ENCODE peak calls at places on chromosome 20, in seven cellular contexts. I is heart left ventricle; J is psoas muscle; Z is upper lobe of right lung; D is naive thymus-derived CD4-positive, alpha-beta T cell; U is heart right ventricle; Y is Panc1. X is an unnamed sample.
A peak's percentile ranks its signal among the peaks of the same experiment; 100 is the strongest.

GRCh38 chr20:59221881-59222238 is 58.2 kb downstream of the ZNF831 start:
- ATAC-seq in I (no peak), J (peak; percentile 17), Z (no peak), D (no peak), U (peak; percentile 24), Y (no peak), X (no peak)

GRCh38 chr20:6868864-6869263 is 101.4 kb downstream of the BMP2 start:
- ATAC-seq in I (no peak), J (no peak), Z (no peak), D (no peak), U (no peak), Y (no peak), X (no peak)

GRCh38 chr20:3797592-3798404 is 1.7 kb downstream of the CDC25B start:
- ATAC-seq in I (no peak), J (no peak), Z (no peak), D (no peak), U (no peak), Y (no peak), X (no peak)

GRCh38 chr20:20737158-20737557 is 24.7 kb upstream of the RALGAPA2 start:
- ATAC-seq in I (no peak), J (peak; percentile 60), Z (no peak), D (no peak), U (no peak), Y (no peak), X (no peak)

GRCh38 chr20:63545814-63546213 is 1.7 kb downstream of the SRMS start:
- ATAC-seq in I (no peak), J (no peak), Z (no peak), D (peak; percentile 36), U (no peak), Y (no peak), X (no peak)

GRCh38 chr20:63848003-63848911 is 13.0 kb upstream of the ABHD16B start:
- ATAC-seq in I (peak; percentile 44), J (peak; percentile 78), Z (peak; percentile 33), D (no peak), U (peak; percentile 17), Y (peak; percentile 43), X (peak; percentile 26)

GRCh38 chr20:57749131-57749690 is 39.4 kb upstream of the PMEPA1 start:
- ATAC-seq in I (no peak), J (peak; percentile 31), Z (peak; percentile 66), D (peak; percentile 15), U (peak; percentile 3), Y (peak; percentile 43), X (peak; percentile 3)

GRCh38 chr20:15236812-15237211 is 899.4 kb upstream of the FLRT3 start:
- ATAC-seq in I (no peak), J (no peak), Z (peak; percentile 82), D (no peak), U (no peak), Y (no peak), X (no peak)

GRCh38 chr20:18524646-18525045 is 16.9 kb downstream of the SEC23B start:
- ATAC-seq in I (no peak), J (no peak), Z (no peak), D (no peak), U (no peak), Y (no peak), X (no peak)

GRCh38 chr20:35699914-35700624 is 864 bp downstream of the ROMO1 start:
- ATAC-seq in I (no peak), J (peak; percentile 0), Z (no peak), D (no peak), U (no peak), Y (no peak), X (no peak)

DNA sequence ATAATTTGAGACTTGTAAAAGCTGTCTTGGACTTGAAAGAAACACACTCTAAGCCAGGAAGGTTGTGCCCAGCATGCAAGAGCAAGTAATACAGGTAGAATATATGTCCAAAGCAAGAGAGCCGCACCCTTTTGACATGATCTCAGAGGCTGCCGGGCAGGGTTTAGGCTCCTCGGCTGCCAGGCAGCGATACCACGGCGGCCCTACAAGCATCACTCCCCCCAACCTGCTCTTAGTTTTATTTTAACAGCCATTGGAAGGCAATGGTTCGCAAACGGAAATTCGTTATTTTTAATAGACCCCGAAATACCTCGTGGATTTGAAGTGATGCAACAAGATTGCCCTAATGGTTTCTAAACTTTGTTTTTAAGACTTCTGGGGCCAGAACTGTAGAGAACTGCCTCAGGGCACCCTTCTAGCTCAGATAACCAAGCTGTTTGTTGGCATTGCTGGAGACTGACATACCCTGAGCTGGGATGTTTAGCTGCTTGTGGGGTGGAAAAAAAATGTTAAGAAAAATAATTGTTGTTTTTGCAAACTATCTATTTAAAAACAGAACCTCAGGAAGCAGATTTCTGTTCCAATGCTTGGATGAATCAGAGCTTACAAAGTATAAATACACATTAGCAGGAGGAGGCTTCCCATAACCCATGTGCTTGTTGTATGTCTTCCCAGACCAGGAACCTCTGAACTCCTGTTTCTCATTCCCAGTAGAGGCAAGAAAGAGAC is 39.0 kb downstream of the JAG1 start:
- ATAC-seq in I (no peak), J (no peak), Z (no peak), D (no peak), U (no peak), Y (no peak), X (no peak)
- H3K4me1 ChIP-seq in I (peaks cover 8% of the 10 kb centered on the region), J (peaks cover 8% of the 10 kb centered on the region), Z (peaks cover 24% of the 10 kb centered on the region), D (no peaks in the 10 kb centered on the region), U (peaks cover 38% of the 10 kb centered on the region), Y (no peaks in the 10 kb centered on the region), X (peaks cover 60% of the 10 kb centered on the region)

DNA sequence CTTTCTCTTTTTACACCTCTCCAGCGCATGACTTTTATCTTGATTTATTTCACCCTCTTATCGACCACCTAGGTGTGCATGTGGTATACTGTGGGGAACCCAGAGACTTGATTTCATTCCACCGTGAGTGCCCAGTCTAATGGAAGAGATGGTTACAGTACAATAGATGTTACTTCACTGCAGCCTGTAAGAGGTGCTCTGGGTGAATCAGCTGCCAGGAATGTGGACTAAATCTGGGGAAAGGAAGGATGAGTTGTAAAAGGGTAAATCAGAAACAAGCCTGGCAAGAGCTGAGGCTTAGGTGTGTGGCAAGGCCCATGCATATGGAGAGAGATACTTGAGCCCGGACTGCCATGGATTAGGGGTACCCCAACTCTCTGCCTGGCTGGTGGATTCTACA is 7.4 kb downstream of the STK35 start:
- ATAC-seq in I (peak; percentile 35), J (peak; percentile 72), Z (no peak), D (no peak), U (peak; percentile 13), Y (peak; percentile 77), X (peak; percentile 77)
- H3K4me1 ChIP-seq in I (peaks cover 50% of the 10 kb centered on the region), J (peaks cover 51% of the 10 kb centered on the region), Z (peaks cover 63% of the 10 kb centered on the region), D (peaks cover 64% of the 10 kb centered on the region), U (peaks cover 63% of the 10 kb centered on the region), Y (peaks cover 15% of the 10 kb centered on the region), X (peaks cover 100% of the 10 kb centered on the region)

GRCh38 chr20:62362991-62363919 is 3.9 kb downstream of the LAMA5 start:
- ATAC-seq in I (no peak), J (no peak), Z (no peak), D (no peak), U (no peak), Y (no peak), X (no peak)

GRCh38 chr20:62366370-62367135 is 559 bp downstream of the LAMA5 start:
- ATAC-seq in I (no peak), J (no peak), Z (peak; percentile 32), D (peak; percentile 4), U (no peak), Y (peak; percentile 1), X (peak; percentile 1)

GRCh38 chr20:62365814-62366369 is 1.2 kb downstream of the LAMA5 start:
- ATAC-seq in I (no peak), J (no peak), Z (peak; percentile 28), D (no peak), U (no peak), Y (peak; percentile 6), X (peak; percentile 10)

GRCh38 chr20:62363920-62364851 is 2.9 kb downstream of the LAMA5 start:
- ATAC-seq in I (no peak), J (peak; percentile 15), Z (no peak), D (no peak), U (no peak), Y (no peak), X (no peak)

DNA sequence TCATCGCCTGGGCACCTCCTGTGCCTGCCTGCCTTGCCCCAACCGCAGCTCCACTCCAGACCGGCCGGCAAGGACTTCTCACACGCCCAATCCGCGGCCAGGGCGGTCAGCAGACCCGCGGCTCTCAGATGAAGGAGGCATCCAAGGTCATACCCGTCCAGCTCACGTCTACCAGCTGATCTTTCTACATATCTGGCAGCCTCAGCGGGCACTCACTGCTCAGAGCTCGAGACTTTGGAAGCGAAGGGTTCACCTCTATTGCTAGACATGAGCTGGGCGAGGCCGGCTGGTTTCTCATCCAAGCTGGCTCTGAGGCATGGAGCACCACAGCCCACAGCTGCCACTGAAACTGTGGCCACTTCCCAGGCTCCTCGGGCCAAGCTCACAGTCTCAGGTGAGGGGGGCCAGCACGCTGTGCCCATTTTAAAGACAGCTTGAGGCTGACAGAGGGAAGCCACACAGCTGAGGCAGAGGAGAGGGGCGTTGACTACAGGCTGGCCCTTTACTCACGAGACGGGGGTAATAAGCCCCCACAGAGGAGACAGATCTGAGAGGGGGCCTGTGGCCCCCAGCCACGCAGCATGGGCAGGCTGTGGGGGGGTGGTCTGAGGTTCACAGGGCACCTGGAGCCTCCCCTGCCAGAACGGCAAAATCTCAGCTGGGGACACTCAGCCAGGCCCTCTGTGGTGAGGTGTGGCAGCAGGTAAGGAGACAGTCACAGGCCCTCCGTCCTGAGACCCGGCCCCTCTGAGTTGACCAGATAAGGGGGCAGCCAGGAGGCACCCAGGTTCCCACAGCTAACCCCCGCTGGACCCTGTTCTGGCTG is 2.0 kb downstream of the LAMA5 start:
- ATAC-seq in I (peak; percentile 43), J (peak; percentile 77), Z (peak; percentile 41), D (no peak), U (peak; percentile 31), Y (no peak), X (peak; percentile 40)
- H3K4me1 ChIP-seq in I (peaks cover 66% of the 10 kb centered on the region), J (peaks cover 65% of the 10 kb centered on the region), Z (peaks cover 70% of the 10 kb centered on the region), D (peaks cover 11% of the 10 kb centered on the region), U (peaks cover 88% of the 10 kb centered on the region), Y (peaks cover 70% of the 10 kb centered on the region), X (peaks cover 66% of the 10 kb centered on the region)

DNA sequence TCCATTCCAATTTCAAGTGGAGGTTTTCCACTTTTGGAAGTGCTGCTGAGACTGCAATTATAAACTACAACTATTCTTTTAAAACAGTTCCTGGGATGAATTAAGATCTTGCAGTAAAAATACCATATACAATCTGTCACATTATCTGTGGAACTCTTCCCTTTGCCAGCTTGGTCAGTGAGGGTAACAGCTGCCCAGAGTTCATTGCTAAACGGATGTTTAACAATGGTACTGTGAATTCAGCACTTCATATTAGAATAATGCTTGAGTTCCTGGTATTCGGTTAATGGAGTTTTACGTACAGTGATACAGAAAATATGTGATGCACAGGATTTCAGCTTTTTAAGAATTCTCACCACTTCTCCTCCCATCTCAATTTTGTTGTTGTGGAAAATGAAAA is 51.5 kb downstream of the KCNS1 start:
- ATAC-seq in I (no peak), J (no peak), Z (no peak), D (no peak), U (no peak), Y (no peak), X (no peak)
- H3K4me1 ChIP-seq in I (peaks cover 6% of the 10 kb centered on the region), J (peaks cover 10% of the 10 kb centered on the region), Z (peaks cover 33% of the 10 kb centered on the region), D (peaks cover 58% of the 10 kb centered on the region), U (peaks cover 14% of the 10 kb centered on the region), Y (no peaks in the 10 kb centered on the region), X (no peaks in the 10 kb centered on the region)